ENCODE peak calls at places on chromosomes 12 and 14, in eight cellular contexts. O is A549, P is mammary epithelial cell, X is WTC11, Z is NCI-H2107, V is D341Med, D is GM13976, B is non-pigmented ciliary epithelial cell. J is an unnamed sample.

GRCh38 chr12:92408072-92408900 is 262.6 kb upstream of the BTG1 start:
- DNase-seq in O (peak), P (peak), X (peak), Z (peak), V (peak), D (no peak), B (no peak), J (peak)

GRCh38 chr12:1576410-1577240 is 17.8 kb downstream of the FBXL14 start:
- DNase-seq in O (no peak), P (no peak), X (no peak), Z (no peak), V (no peak), D (no peak), B (no peak), J (no peak)

GRCh38 chr14:91830777-91831176 is 36.6 kb downstream of the TC2N start:
- DNase-seq in O (no peak), P (no peak), X (peak), Z (peak), V (no peak), D (no peak), B (no peak), J (peak)

GRCh38 chr14:94517641-94518257 is 8.5 kb upstream of the SERPINA12 start:
- DNase-seq in O (no peak), P (no peak), X (no peak), Z (no peak), V (no peak), D (no peak), B (no peak), J (no peak)

GRCh38 chr12:7693793-7694192 is 1.8 kb downstream of the GDF3 start:
- DNase-seq in O (no peak), P (no peak), X (no peak), Z (no peak), V (no peak), D (no peak), B (no peak), J (no peak)

GRCh38 chr14:70350078-70350477 is 9.4 kb downstream of the COX16 start:
- DNase-seq in O (peak), P (no peak), X (peak), Z (no peak), V (no peak), D (no peak), B (no peak), J (no peak)

GRCh38 chr12:75212072-75212471 is 2.4 kb upstream of the KCNC2 start:
- DNase-seq in O (no peak), P (no peak), X (no peak), Z (no peak), V (no peak), D (no peak), B (peak), J (no peak)

GRCh38 chr14:100428727-100429126 is 105.6 kb downstream of the SLC25A47 start:
- DNase-seq in O (no peak), P (no peak), X (no peak), Z (no peak), V (no peak), D (no peak), B (no peak), J (peak)

GRCh38 chr14:99755629-99756603 is 37.3 kb upstream of the EML1 start:
- DNase-seq in O (peak), P (peak), X (no peak), Z (no peak), V (no peak), D (no peak), B (peak), J (peak)

GRCh38 chr12:108063192-108063591 is 65.9 kb upstream of the WSCD2 start:
- DNase-seq in O (peak), P (no peak), X (no peak), Z (no peak), V (peak), D (peak), B (no peak), J (peak)

GRCh38 chr12:27615331-27615891 is 80.8 kb upstream of the REP15 start:
- DNase-seq in O (peak), P (no peak), X (no peak), Z (no peak), V (no peak), D (no peak), B (no peak), J (peak)

GRCh38 chr14:32078030-32078793 is 1.1 kb downstream of the ARHGAP5 start:
- DNase-seq in O (peak), P (peak), X (no peak), Z (peak), V (peak), D (no peak), B (no peak), J (no peak)

GRCh38 chr12:39505025-39505424 is 62.1 kb upstream of the KIF21A start:
- DNase-seq in O (no peak), P (peak), X (no peak), Z (no peak), V (no peak), D (no peak), B (peak), J (peak)

GRCh38 chr12:107344035-107344808 is 250.9 kb upstream of the CRY1 start:
- DNase-seq in O (peak), P (peak), X (no peak), Z (no peak), V (no peak), D (no peak), B (peak), J (peak)

GRCh38 chr12:3628629-3629028 is 124.3 kb downstream of the CRACR2A start:
- DNase-seq in O (no peak), P (no peak), X (no peak), Z (no peak), V (no peak), D (no peak), B (no peak), J (no peak)

GRCh38 chr14:98234208-98234607 is 1037.8 kb downstream of the BCL11B start:
- DNase-seq in O (no peak), P (peak), X (no peak), Z (no peak), V (no peak), D (no peak), B (no peak), J (peak)

GRCh38 chr14:23351681-23352505 is 794 bp downstream of the SLC22A17 start:
- DNase-seq in O (no peak), P (no peak), X (peak), Z (no peak), V (peak), D (peak), B (no peak), J (no peak)

GRCh38 chr14:37088356-37088755 is 84.0 kb downstream of the SLC25A21 start:
- DNase-seq in O (no peak), P (no peak), X (no peak), Z (no peak), V (no peak), D (no peak), B (no peak), J (no peak)

GRCh38 chr14:53742226-53742607 is 214.4 kb downstream of the BMP4 start:
- DNase-seq in O (no peak), P (no peak), X (no peak), Z (no peak), V (no peak), D (no peak), B (no peak), J (peak)

GRCh38 chr12:120763250-120763649 is 37.6 kb downstream of the ACADS start:
- DNase-seq in O (no peak), P (no peak), X (no peak), Z (no peak), V (no peak), D (no peak), B (no peak), J (no peak)

GRCh38 chr12:39364196-39364595 is 78.7 kb downstream of the KIF21A start:
- DNase-seq in O (no peak), P (peak), X (no peak), Z (no peak), V (no peak), D (no peak), B (no peak), J (peak)

GRCh38 chr12:132030367-132031038 is 80.8 kb downstream of the EP400 start:
- DNase-seq in O (no peak), P (no peak), X (no peak), Z (no peak), V (no peak), D (no peak), B (no peak), J (peak)

J was measured in bronchial epithelial cell.